ENCODE peak calls at places on chromosomes 4 and X, in seven cellular contexts. N is HCT116, G is HepG2, R is K562, M is SK-N-SH, H is GM12878, K is H1. I is an unnamed sample.

GRCh38 chr4:107721436-107722090 is 1.5 kb upstream of the PAPSS1 start:
- DNase-seq in M (no peak), G (no peak), H (no peak), R (no peak), K (peak), N (no peak), I (no peak)

GRCh38 chr4:113979157-113979972 is at the start of gene ARSJ:
- DNase-seq in N (peak), G (no peak), K (peak), R (no peak), H (no peak), M (peak), I (peak)

GRCh38 chr4:110636677-110637407 is 14.0 kb upstream of the PITX2 start:
- DNase-seq in G (no peak), N (peak), R (no peak), K (no peak), H (no peak), M (no peak), I (no peak)

GRCh38 chr4:2413821-2414610 is 4.4 kb downstream of the ZFYVE28 start:
- DNase-seq in R (peak), H (no peak), G (no peak), K (no peak), N (no peak), M (no peak), I (no peak)

GRCh38 chr4:101238706-101239105 is 108.6 kb downstream of the PPP3CA start:
- DNase-seq in K (no peak), H (no peak), M (no peak), N (no peak), R (no peak), G (no peak), I (no peak)

GRCh38 chr4:76748649-76749048 is 149.3 kb downstream of the SOWAHB start:
- DNase-seq in H (no peak), K (no peak), M (peak), N (no peak), G (peak), R (no peak), I (peak)

GRCh38 chr4:148716361-148717063 is 274.3 kb upstream of the NR3C2 start:
- DNase-seq in H (no peak), G (no peak), R (no peak), N (no peak), K (peak), M (no peak), I (no peak)

GRCh38 chr4:180717451-180717850 is 1525.8 kb upstream of the TENM3 start:
- DNase-seq in R (no peak), G (no peak), M (no peak), K (no peak), H (no peak), N (no peak), I (no peak)

GRCh38 chr4:127209580-127210095 is 423.1 kb upstream of the INTU start:
- DNase-seq in H (no peak), G (no peak), N (no peak), K (no peak), M (no peak), R (no peak), I (no peak)

GRCh38 chr4:103011378-103012025 is 8.0 kb downstream of the SLC9B1 start:
- DNase-seq in N (no peak), K (no peak), M (no peak), R (peak), G (no peak), H (no peak), I (no peak)

GRCh38 chrX:148500428-148501120 is at the start of gene AFF2:
- DNase-seq in M (peak), R (no peak), G (no peak), K (no peak), H (no peak), N (no peak), I (no peak)

GRCh38 chr4:74975848-74976824 is 43.2 kb downstream of the PARM1 start:
- DNase-seq in M (no peak), K (no peak), R (no peak), H (no peak), G (no peak), N (no peak), I (no peak)

GRCh38 chr4:13546855-13547562 is 2.7 kb upstream of the NKX3-2 start:
- DNase-seq in H (no peak), K (no peak), M (peak), G (no peak), R (no peak), N (no peak), I (no peak)

GRCh38 chr4:52329894-52330293 is 278.8 kb downstream of the SPATA18 start:
- DNase-seq in M (no peak), R (no peak), G (no peak), N (no peak), K (no peak), H (no peak), I (no peak)

GRCh38 chr4:96713271-96713670 is 873.4 kb downstream of the PDHA2 start:
- DNase-seq in N (no peak), K (no peak), R (no peak), H (no peak), M (no peak), G (no peak), I (no peak)

GRCh38 chrX:94058728-94059382 is 384.8 kb downstream of the FAM133A start:
- DNase-seq in M (peak), G (peak), R (peak), K (no peak), H (no peak), N (no peak), I (no peak)

GRCh38 chrX:13067842-13068241 is 23.4 kb upstream of the FAM9C start:
- DNase-seq in M (no peak), R (no peak), G (no peak), N (no peak), H (no peak), K (no peak), I (no peak)

GRCh38 chrX:13066391-13066790 is 22.0 kb upstream of the FAM9C start:
- DNase-seq in H (no peak), M (no peak), K (no peak), R (no peak), N (no peak), G (no peak), I (peak)

GRCh38 chrX:13059676-13060499 is 15.5 kb upstream of the FAM9C start:
- DNase-seq in K (no peak), R (peak), N (peak), G (no peak), M (no peak), H (no peak), I (no peak)

GRCh38 chrX:13068651-13069050 is 24.2 kb upstream of the FAM9C start:
- DNase-seq in G (no peak), R (no peak), N (no peak), K (no peak), M (no peak), H (no peak), I (no peak)

GRCh38 chrX:13064599-13065143 is 20.3 kb upstream of the FAM9C start:
- DNase-seq in K (no peak), H (no peak), N (no peak), R (no peak), G (no peak), M (no peak), I (peak)
- TF ChIP-seq JUND in K (no peak), H (no peak), N (no peak), R (no peak), G (no peak), M (no peak), I (no peak)

GRCh38 chr4:18882468-18882867 is 860.9 kb upstream of the LCORL start:
- DNase-seq in H (no peak), R (no peak), K (no peak), G (peak), N (peak), M (no peak), I (no peak)
- TF ChIP-seq JUND in H (no peak), R (no peak), K (no peak), G (no peak), N (no peak), M (peak), I (peak)

GRCh38 chr4:131093303-131093702 is 1997.4 kb downstream of the C4orf33 start:
- DNase-seq in G (no peak), H (no peak), M (no peak), K (no peak), N (no peak), R (no peak), I (no peak)

DNA sequence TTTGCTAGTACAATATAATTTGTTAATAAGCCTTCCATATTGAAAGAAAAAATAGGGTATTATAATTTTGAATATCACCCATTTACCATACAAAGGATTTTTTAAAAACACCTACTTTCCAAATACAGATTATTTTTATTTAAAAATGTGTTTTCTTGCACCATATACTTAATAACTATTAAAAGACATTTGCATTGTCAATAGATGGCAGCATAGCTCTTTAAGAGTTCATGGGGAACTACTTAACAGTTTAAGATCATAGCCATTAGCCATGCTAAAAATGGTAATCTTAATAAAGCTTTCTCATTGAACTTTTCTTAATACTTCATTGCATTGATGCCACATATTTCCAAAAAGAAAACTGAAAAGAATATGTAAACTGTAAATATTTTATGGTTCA is 1995.9 kb downstream of the C4orf33 start:
- DNase-seq in K (no peak), M (peak), G (peak), H (no peak), N (peak), R (no peak), I (peak)
- TF ChIP-seq JUND in K (no peak), M (no peak), G (no peak), H (no peak), N (no peak), R (no peak), I (no peak)

DNA sequence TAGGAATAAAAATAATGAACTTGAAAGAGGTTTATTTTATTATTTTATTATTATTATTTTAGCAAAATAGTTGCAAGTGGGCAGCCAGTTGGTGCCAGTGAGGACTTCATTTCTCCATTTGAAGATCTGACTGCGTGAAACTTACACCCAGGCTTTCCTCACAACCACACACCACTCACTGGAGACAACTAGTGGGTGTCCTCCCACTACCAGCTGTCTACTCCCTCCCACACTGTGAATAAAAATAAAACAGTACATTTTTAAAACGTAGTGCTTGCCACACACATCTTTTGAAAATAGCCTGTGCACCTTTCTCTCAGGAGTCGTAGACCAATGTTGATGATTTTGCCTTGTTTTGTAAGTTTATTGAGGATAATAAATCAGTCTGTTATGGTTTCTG is 7.4 kb downstream of the FGF13 start:
- DNase-seq in M (no peak), G (no peak), N (no peak), K (no peak), R (no peak), H (no peak), I (no peak)
- TF ChIP-seq JUND in M (no peak), G (no peak), N (no peak), K (no peak), R (no peak), H (no peak), I (no peak)

DNA sequence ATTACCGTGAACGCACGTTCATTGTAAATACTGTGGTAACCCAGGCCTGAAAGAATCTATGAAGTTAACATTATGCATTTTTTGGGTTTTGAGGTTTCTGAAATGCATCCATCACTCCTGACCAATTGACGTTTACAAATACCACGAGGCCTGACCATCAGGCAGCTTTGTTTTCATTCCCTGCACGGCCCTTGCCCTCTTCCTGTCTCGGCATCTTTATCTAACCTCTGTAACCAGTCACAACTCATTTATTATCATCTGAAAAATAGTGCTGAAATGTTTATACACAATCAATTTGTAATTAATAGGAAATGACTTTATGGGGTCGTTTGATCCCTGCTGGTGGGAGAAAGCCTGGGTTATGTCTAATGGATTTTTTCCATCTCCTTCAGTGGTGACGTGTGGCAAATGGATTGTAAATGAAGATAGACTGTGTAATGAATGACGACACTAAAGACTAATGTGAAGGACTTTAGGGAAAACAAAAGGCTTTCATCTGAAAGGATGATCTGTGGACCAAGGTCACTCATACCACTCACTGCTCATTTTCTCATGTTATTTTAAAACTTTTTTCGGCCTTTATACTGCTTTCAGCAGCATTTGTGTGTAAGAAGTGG is 102.7 kb upstream of the SORBS2 start:
- DNase-seq in G (peak), H (no peak), M (peak), R (no peak), K (no peak), N (no peak), I (no peak)
- TF ChIP-seq JUND in G (no peak), H (no peak), M (no peak), R (no peak), K (no peak), N (no peak), I (no peak)

DNA sequence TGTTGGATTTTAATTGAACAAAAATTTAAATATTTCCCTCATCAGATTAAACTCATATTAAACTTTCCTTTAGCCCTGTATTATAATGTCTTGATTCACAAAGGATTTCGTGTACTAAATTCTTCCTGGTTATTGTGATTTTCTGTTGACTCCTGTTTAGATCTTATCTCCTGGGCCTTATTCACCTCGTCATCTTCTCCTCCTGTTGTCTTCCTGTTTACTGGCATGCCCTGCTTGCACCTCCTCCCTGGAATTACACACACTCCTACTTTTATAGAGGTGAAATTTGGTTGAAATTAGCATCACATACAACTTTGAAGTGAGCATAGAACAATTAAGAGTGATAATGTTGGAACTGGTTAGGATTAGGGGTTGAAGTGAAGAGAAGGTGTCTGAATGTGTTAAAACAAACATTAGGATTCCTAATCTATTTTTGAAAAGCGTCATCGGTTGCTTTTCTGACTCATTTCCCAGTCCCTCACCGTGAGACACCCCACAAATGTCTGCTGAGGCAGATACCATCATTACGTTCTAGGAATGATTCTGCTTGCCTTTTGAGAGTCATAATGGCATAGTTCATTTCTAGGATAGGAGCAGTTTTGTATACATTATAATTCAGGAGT is 32.5 kb downstream of the TLL1 start:
- DNase-seq in H (no peak), R (no peak), G (no peak), K (no peak), N (no peak), M (no peak), I (no peak)
- TF ChIP-seq JUND in H (no peak), R (no peak), G (no peak), K (no peak), N (no peak), M (no peak), I (no peak)

GRCh38 chrX:24561121-24561520 is 86.0 kb downstream of the PCYT1B start:
- DNase-seq in R (peak), G (no peak), H (no peak), M (peak), K (no peak), N (peak), I (no peak)
- TF ChIP-seq JUND in R (no peak), G (no peak), H (no peak), M (no peak), K (no peak), N (no peak), I (no peak)

GRCh38 chr4:37892641-37893040 is 1.8 kb downstream of the TBC1D1 start:
- DNase-seq in H (peak), R (no peak), G (no peak), N (no peak), K (no peak), M (no peak), I (no peak)

GRCh38 chr4:37893164-37893563 is 2.3 kb downstream of the TBC1D1 start:
- DNase-seq in M (no peak), K (no peak), G (no peak), H (no peak), N (no peak), R (no peak), I (no peak)

GRCh38 chr4:37895271-37895670 is 4.4 kb downstream of the TBC1D1 start:
- DNase-seq in N (no peak), K (no peak), H (no peak), R (no peak), G (no peak), M (no peak), I (no peak)

GRCh38 chr4:37891221-37892159 is 606 bp downstream of the TBC1D1 start:
- DNase-seq in G (no peak), K (no peak), N (no peak), R (no peak), H (peak), M (peak), I (peak)

GRCh38 chr4:37896206-37896605 is 5.3 kb downstream of the TBC1D1 start:
- DNase-seq in M (no peak), K (no peak), H (no peak), R (no peak), N (no peak), G (no peak), I (no peak)
- TF ChIP-seq JUND in M (no peak), K (no peak), H (no peak), R (no peak), N (no peak), G (no peak), I (no peak)

GRCh38 chr4:4383085-4383484 is 3.8 kb upstream of the NSG1 start:
- DNase-seq in M (no peak), G (no peak), R (no peak), K (no peak), N (no peak), H (no peak), I (no peak)
- TF ChIP-seq JUND in M (no peak), G (no peak), R (no peak), K (no peak), N (no peak), H (no peak), I (no peak)

I was measured in T47D.